ENCODE peak calls at places on chromosome 14, in six cellular contexts. One of them, this sample, is unnamed.

GRCh38 chr14:101475468-101476257 is 85.6 kb upstream of the DIO3 start:
- DNase-seq in astrocyte of the hippocampus: no peak
- DNase-seq in stimulated activated CD4-positive, alpha-beta T cell treated with anti-CD3 and anti-CD28 coated beads, Interleukin-15, amount 100 ng/mL, for 48 hours: no peak
- DNase-seq in frontal cortex: no peak
- DNase-seq in B cell: no peak
- DNase-seq in posterior vena cava: peak
- DNase-seq in this sample: no peak

GRCh38 chr14:73741386-73741875 is 27.2 kb upstream of the PNMA1 start:
- DNase-seq in astrocyte of the hippocampus: peak
- DNase-seq in stimulated activated CD4-positive, alpha-beta T cell treated with anti-CD3 and anti-CD28 coated beads, Interleukin-15, amount 100 ng/mL, for 48 hours: no peak
- DNase-seq in frontal cortex: no peak
- DNase-seq in B cell: peak
- DNase-seq in posterior vena cava: peak
- DNase-seq in this sample: peak

GRCh38 chr14:104443391-104444158 is 136.0 kb upstream of the C14orf180 start:
- DNase-seq in astrocyte of the hippocampus: no peak
- DNase-seq in stimulated activated CD4-positive, alpha-beta T cell treated with anti-CD3 and anti-CD28 coated beads, Interleukin-15, amount 100 ng/mL, for 48 hours: no peak
- DNase-seq in frontal cortex: no peak
- DNase-seq in B cell: no peak
- DNase-seq in posterior vena cava: peak
- DNase-seq in this sample: no peak

GRCh38 chr14:59632381-59632780 is 55.8 kb upstream of the CCDC175 start:
- DNase-seq in astrocyte of the hippocampus: peak
- DNase-seq in stimulated activated CD4-positive, alpha-beta T cell treated with anti-CD3 and anti-CD28 coated beads, Interleukin-15, amount 100 ng/mL, for 48 hours: no peak
- DNase-seq in frontal cortex: no peak
- DNase-seq in B cell: no peak
- DNase-seq in posterior vena cava: no peak
- DNase-seq in this sample: peak

GRCh38 chr14:70259420-70259819 is 70.7 kb upstream of the SLC8A3 start:
- DNase-seq in astrocyte of the hippocampus: no peak
- DNase-seq in stimulated activated CD4-positive, alpha-beta T cell treated with anti-CD3 and anti-CD28 coated beads, Interleukin-15, amount 100 ng/mL, for 48 hours: no peak
- DNase-seq in frontal cortex: no peak
- DNase-seq in B cell: no peak
- DNase-seq in posterior vena cava: no peak
- DNase-seq in this sample: no peak

GRCh38 chr14:34356267-34356660 is 105.8 kb downstream of the SPTSSA start:
- DNase-seq in astrocyte of the hippocampus: no peak
- DNase-seq in stimulated activated CD4-positive, alpha-beta T cell treated with anti-CD3 and anti-CD28 coated beads, Interleukin-15, amount 100 ng/mL, for 48 hours: no peak
- DNase-seq in frontal cortex: no peak
- DNase-seq in B cell: no peak
- DNase-seq in posterior vena cava: no peak
- DNase-seq in this sample: no peak

GRCh38 chr14:91749857-91750256 is 18.0 kb upstream of the CATSPERB start:
- DNase-seq in astrocyte of the hippocampus: no peak
- DNase-seq in stimulated activated CD4-positive, alpha-beta T cell treated with anti-CD3 and anti-CD28 coated beads, Interleukin-15, amount 100 ng/mL, for 48 hours: no peak
- DNase-seq in frontal cortex: no peak
- DNase-seq in B cell: no peak
- DNase-seq in posterior vena cava: no peak
- DNase-seq in this sample: no peak

GRCh38 chr14:79299162-79299561 is 912.1 kb downstream of the DIO2 start:
- DNase-seq in astrocyte of the hippocampus: no peak
- DNase-seq in stimulated activated CD4-positive, alpha-beta T cell treated with anti-CD3 and anti-CD28 coated beads, Interleukin-15, amount 100 ng/mL, for 48 hours: no peak
- DNase-seq in frontal cortex: no peak
- DNase-seq in B cell: no peak
- DNase-seq in posterior vena cava: no peak
- DNase-seq in this sample: no peak

GRCh38 chr14:51219473-51220448 is 20.3 kb upstream of the TMX1 start:
- DNase-seq in astrocyte of the hippocampus: peak
- DNase-seq in stimulated activated CD4-positive, alpha-beta T cell treated with anti-CD3 and anti-CD28 coated beads, Interleukin-15, amount 100 ng/mL, for 48 hours: no peak
- DNase-seq in frontal cortex: no peak
- DNase-seq in B cell: no peak
- DNase-seq in posterior vena cava: no peak
- DNase-seq in this sample: peak

GRCh38 chr14:93303659-93304058 is 29.2 kb downstream of the BTBD7 start:
- DNase-seq in astrocyte of the hippocampus: no peak
- DNase-seq in stimulated activated CD4-positive, alpha-beta T cell treated with anti-CD3 and anti-CD28 coated beads, Interleukin-15, amount 100 ng/mL, for 48 hours: no peak
- DNase-seq in frontal cortex: no peak
- DNase-seq in B cell: no peak
- DNase-seq in posterior vena cava: no peak
- DNase-seq in this sample: no peak

GRCh38 chr14:22561661-22562579 is 27.1 kb downstream of the DAD1 start:
- DNase-seq in astrocyte of the hippocampus: no peak
- DNase-seq in stimulated activated CD4-positive, alpha-beta T cell treated with anti-CD3 and anti-CD28 coated beads, Interleukin-15, amount 100 ng/mL, for 48 hours: no peak
- DNase-seq in frontal cortex: no peak
- DNase-seq in B cell: no peak
- DNase-seq in posterior vena cava: no peak
- DNase-seq in this sample: peak

GRCh38 chr14:84819528-84819927 is 710.4 kb upstream of the FLRT2 start:
- DNase-seq in astrocyte of the hippocampus: no peak
- DNase-seq in stimulated activated CD4-positive, alpha-beta T cell treated with anti-CD3 and anti-CD28 coated beads, Interleukin-15, amount 100 ng/mL, for 48 hours: no peak
- DNase-seq in frontal cortex: no peak
- DNase-seq in B cell: no peak
- DNase-seq in posterior vena cava: no peak
- DNase-seq in this sample: no peak

GRCh38 chr14:98904677-98905076 is 367.3 kb downstream of the BCL11B start:
- DNase-seq in astrocyte of the hippocampus: no peak
- DNase-seq in stimulated activated CD4-positive, alpha-beta T cell treated with anti-CD3 and anti-CD28 coated beads, Interleukin-15, amount 100 ng/mL, for 48 hours: no peak
- DNase-seq in frontal cortex: no peak
- DNase-seq in B cell: no peak
- DNase-seq in posterior vena cava: no peak
- DNase-seq in this sample: no peak

GRCh38 chr14:20820063-20820904 is 17.6 kb upstream of the RNASE1 start:
- DNase-seq in astrocyte of the hippocampus: no peak
- DNase-seq in stimulated activated CD4-positive, alpha-beta T cell treated with anti-CD3 and anti-CD28 coated beads, Interleukin-15, amount 100 ng/mL, for 48 hours: no peak
- DNase-seq in frontal cortex: no peak
- DNase-seq in B cell: no peak
- DNase-seq in posterior vena cava: no peak
- DNase-seq in this sample: no peak

GRCh38 chr14:59510957-59511356 is 26.6 kb downstream of the JKAMP start:
- DNase-seq in astrocyte of the hippocampus: no peak
- DNase-seq in stimulated activated CD4-positive, alpha-beta T cell treated with anti-CD3 and anti-CD28 coated beads, Interleukin-15, amount 100 ng/mL, for 48 hours: no peak
- DNase-seq in frontal cortex: no peak
- DNase-seq in B cell: no peak
- DNase-seq in posterior vena cava: no peak
- DNase-seq in this sample: no peak

GRCh38 chr14:91241848-91242247 is 2.7 kb downstream of the GPR68 start:
- DNase-seq in astrocyte of the hippocampus: no peak
- DNase-seq in stimulated activated CD4-positive, alpha-beta T cell treated with anti-CD3 and anti-CD28 coated beads, Interleukin-15, amount 100 ng/mL, for 48 hours: no peak
- DNase-seq in frontal cortex: no peak
- DNase-seq in B cell: peak
- DNase-seq in posterior vena cava: no peak
- DNase-seq in this sample: peak

GRCh38 chr14:33068626-33069025 is 129.9 kb downstream of the NPAS3 start:
- DNase-seq in astrocyte of the hippocampus: peak
- DNase-seq in stimulated activated CD4-positive, alpha-beta T cell treated with anti-CD3 and anti-CD28 coated beads, Interleukin-15, amount 100 ng/mL, for 48 hours: no peak
- DNase-seq in frontal cortex: no peak
- DNase-seq in B cell: no peak
- DNase-seq in posterior vena cava: no peak
- DNase-seq in this sample: no peak

GRCh38 chr14:94129758-94130414 is 482 bp upstream of the IFI27L2 start:
- DNase-seq in astrocyte of the hippocampus: peak
- DNase-seq in stimulated activated CD4-positive, alpha-beta T cell treated with anti-CD3 and anti-CD28 coated beads, Interleukin-15, amount 100 ng/mL, for 48 hours: no peak
- DNase-seq in frontal cortex: no peak
- DNase-seq in B cell: no peak
- DNase-seq in posterior vena cava: peak
- DNase-seq in this sample: peak

GRCh38 chr14:96624661-96625435 is 122.7 kb downstream of the PAPOLA start:
- DNase-seq in astrocyte of the hippocampus: no peak
- DNase-seq in stimulated activated CD4-positive, alpha-beta T cell treated with anti-CD3 and anti-CD28 coated beads, Interleukin-15, amount 100 ng/mL, for 48 hours: no peak
- DNase-seq in frontal cortex: no peak
- DNase-seq in B cell: no peak
- DNase-seq in posterior vena cava: peak
- DNase-seq in this sample: no peak

GRCh38 chr14:91374287-91374880 is 43.2 kb downstream of the CCDC88C start:
- DNase-seq in astrocyte of the hippocampus: no peak
- DNase-seq in stimulated activated CD4-positive, alpha-beta T cell treated with anti-CD3 and anti-CD28 coated beads, Interleukin-15, amount 100 ng/mL, for 48 hours: no peak
- DNase-seq in frontal cortex: no peak
- DNase-seq in B cell: no peak
- DNase-seq in posterior vena cava: no peak
- DNase-seq in this sample: no peak

GRCh38 chr14:53975444-53975843 is 18.8 kb upstream of the BMP4 start:
- DNase-seq in astrocyte of the hippocampus: no peak
- DNase-seq in stimulated activated CD4-positive, alpha-beta T cell treated with anti-CD3 and anti-CD28 coated beads, Interleukin-15, amount 100 ng/mL, for 48 hours: no peak
- DNase-seq in frontal cortex: no peak
- DNase-seq in B cell: no peak
- DNase-seq in posterior vena cava: no peak
- DNase-seq in this sample: no peak

GRCh38 chr14:70893062-70893841 is 14.0 kb upstream of the PCNX1 start:
- DNase-seq in astrocyte of the hippocampus: no peak
- DNase-seq in stimulated activated CD4-positive, alpha-beta T cell treated with anti-CD3 and anti-CD28 coated beads, Interleukin-15, amount 100 ng/mL, for 48 hours: no peak
- DNase-seq in frontal cortex: no peak
- DNase-seq in B cell: no peak
- DNase-seq in posterior vena cava: no peak
- DNase-seq in this sample: no peak

GRCh38 chr14:95502381-95502950 is 14.0 kb downstream of the SYNE3 start:
- DNase-seq in astrocyte of the hippocampus: no peak
- DNase-seq in stimulated activated CD4-positive, alpha-beta T cell treated with anti-CD3 and anti-CD28 coated beads, Interleukin-15, amount 100 ng/mL, for 48 hours: no peak
- DNase-seq in frontal cortex: no peak
- DNase-seq in B cell: no peak
- DNase-seq in posterior vena cava: peak
- DNase-seq in this sample: no peak

GRCh38 chr14:100688598-100689499 is 37.8 kb upstream of the DLK1 start:
- DNase-seq in astrocyte of the hippocampus: peak
- DNase-seq in stimulated activated CD4-positive, alpha-beta T cell treated with anti-CD3 and anti-CD28 coated beads, Interleukin-15, amount 100 ng/mL, for 48 hours: no peak
- DNase-seq in frontal cortex: no peak
- DNase-seq in B cell: no peak
- DNase-seq in posterior vena cava: peak
- DNase-seq in this sample: no peak

GRCh38 chr14:73290279-73290678 is 53.0 kb downstream of the PAPLN start:
- DNase-seq in astrocyte of the hippocampus: no peak
- DNase-seq in stimulated activated CD4-positive, alpha-beta T cell treated with anti-CD3 and anti-CD28 coated beads, Interleukin-15, amount 100 ng/mL, for 48 hours: no peak
- DNase-seq in frontal cortex: no peak
- DNase-seq in B cell: no peak
- DNase-seq in posterior vena cava: no peak
- DNase-seq in this sample: peak

GRCh38 chr14:91351508-91351853 is 66.1 kb downstream of the CCDC88C start:
- DNase-seq in astrocyte of the hippocampus: no peak
- DNase-seq in stimulated activated CD4-positive, alpha-beta T cell treated with anti-CD3 and anti-CD28 coated beads, Interleukin-15, amount 100 ng/mL, for 48 hours: no peak
- DNase-seq in frontal cortex: no peak
- DNase-seq in B cell: no peak
- DNase-seq in posterior vena cava: no peak
- DNase-seq in this sample: no peak

GRCh38 chr14:104549536-104550339 is 29.8 kb upstream of the C14orf180 start:
- DNase-seq in astrocyte of the hippocampus: no peak
- DNase-seq in stimulated activated CD4-positive, alpha-beta T cell treated with anti-CD3 and anti-CD28 coated beads, Interleukin-15, amount 100 ng/mL, for 48 hours: no peak
- DNase-seq in frontal cortex: no peak
- DNase-seq in B cell: no peak
- DNase-seq in posterior vena cava: peak
- DNase-seq in this sample: no peak

GRCh38 chr14:98112211-98112780 is 1159.7 kb downstream of the BCL11B start:
- DNase-seq in astrocyte of the hippocampus: no peak
- DNase-seq in stimulated activated CD4-positive, alpha-beta T cell treated with anti-CD3 and anti-CD28 coated beads, Interleukin-15, amount 100 ng/mL, for 48 hours: no peak
- DNase-seq in frontal cortex: no peak
- DNase-seq in B cell: no peak
- DNase-seq in posterior vena cava: no peak
- DNase-seq in this sample: no peak

GRCh38 chr14:106622200-106622745 is 1095.9 kb downstream of the TMEM121 start:
- DNase-seq in astrocyte of the hippocampus: no peak
- DNase-seq in stimulated activated CD4-positive, alpha-beta T cell treated with anti-CD3 and anti-CD28 coated beads, Interleukin-15, amount 100 ng/mL, for 48 hours: no peak
- DNase-seq in frontal cortex: no peak
- DNase-seq in B cell: no peak
- DNase-seq in posterior vena cava: no peak
- DNase-seq in this sample: no peak

GRCh38 chr14:55103005-55103640 is 25.9 kb upstream of the LGALS3 start:
- DNase-seq in astrocyte of the hippocampus: peak
- DNase-seq in stimulated activated CD4-positive, alpha-beta T cell treated with anti-CD3 and anti-CD28 coated beads, Interleukin-15, amount 100 ng/mL, for 48 hours: no peak
- DNase-seq in frontal cortex: no peak
- DNase-seq in B cell: no peak
- DNase-seq in posterior vena cava: peak
- DNase-seq in this sample: no peak

GRCh38 chr14:91786188-91786587 is 54.3 kb upstream of the CATSPERB start:
- DNase-seq in astrocyte of the hippocampus: no peak
- DNase-seq in stimulated activated CD4-positive, alpha-beta T cell treated with anti-CD3 and anti-CD28 coated beads, Interleukin-15, amount 100 ng/mL, for 48 hours: no peak
- DNase-seq in frontal cortex: no peak
- DNase-seq in B cell: no peak
- DNase-seq in posterior vena cava: no peak
- DNase-seq in this sample: no peak

This sample was measured in GM20000.